ENCODE peak calls at places on chromosomes 12 and 14, in ten cellular contexts. B, H, A, W, I, V, T, M, Y and F are unnamed samples.

GRCh38 chr12:65824314-65824563 is at the start of gene HMGA2:
- DNase-seq in B (peak), H (no peak), A (no peak), W (no peak), I (no peak), V (peak), T (peak), M (no peak), Y (peak), F (peak)

GRCh38 chr12:80282761-80283160 is 161.3 kb upstream of the PTPRQ start:
- DNase-seq in B (peak), H (no peak), A (no peak), W (no peak), I (no peak), V (no peak), T (no peak), M (no peak), Y (peak), F (no peak)

GRCh38 chr14:52279405-52279804 is 11.9 kb downstream of the PTGDR start:
- DNase-seq in B (peak), H (no peak), A (no peak), W (peak), I (no peak), V (no peak), T (no peak), M (no peak), Y (peak), F (no peak)

GRCh38 chr12:115088328-115088994 is 404.5 kb upstream of the TBX3 start:
- DNase-seq in B (peak), H (no peak), A (no peak), W (no peak), I (no peak), V (no peak), T (no peak), M (peak), Y (no peak), F (peak)

GRCh38 chr12:122036153-122036552 is 14.5 kb downstream of the BCL7A start:
- DNase-seq in B (no peak), H (no peak), A (no peak), W (no peak), I (no peak), V (no peak), T (no peak), M (no peak), Y (no peak), F (no peak)

GRCh38 chr12:64825143-64826011 is 930 bp downstream of the TBC1D30 start:
- DNase-seq in B (no peak), H (peak), A (no peak), W (no peak), I (no peak), V (no peak), T (peak), M (no peak), Y (no peak), F (no peak)

GRCh38 chr12:32053881-32054624 is 52.6 kb upstream of the BICD1 start:
- DNase-seq in B (no peak), H (no peak), A (no peak), W (peak), I (no peak), V (no peak), T (no peak), M (no peak), Y (no peak), F (no peak)

GRCh38 chr12:46222642-46223041 is 46.2 kb downstream of the SLC38A1 start:
- DNase-seq in B (no peak), H (no peak), A (no peak), W (no peak), I (no peak), V (no peak), T (no peak), M (no peak), Y (no peak), F (no peak)

GRCh38 chr12:106919910-106920544 is 35.7 kb upstream of the TMEM263 start:
- DNase-seq in B (peak), H (peak), A (no peak), W (peak), I (peak), V (peak), T (peak), M (no peak), Y (peak), F (no peak)

GRCh38 chr14:56874375-56874774 is 64.1 kb upstream of the OTX2 start:
- DNase-seq in B (no peak), H (peak), A (no peak), W (no peak), I (no peak), V (no peak), T (peak), M (no peak), Y (no peak), F (peak)

GRCh38 chr12:2346405-2346804 is 293.6 kb downstream of the CACNA1C start:
- DNase-seq in B (no peak), H (no peak), A (no peak), W (no peak), I (no peak), V (no peak), T (no peak), M (no peak), Y (no peak), F (no peak)

GRCh38 chr12:11623382-11623781 is 26.1 kb upstream of the ETV6 start:
- DNase-seq in B (no peak), H (no peak), A (no peak), W (no peak), I (no peak), V (no peak), T (no peak), M (no peak), Y (no peak), F (no peak)

GRCh38 chr14:59424707-59425106 is 40.5 kb downstream of the GPR135 start:
- DNase-seq in B (no peak), H (no peak), A (no peak), W (no peak), I (no peak), V (no peak), T (no peak), M (peak), Y (peak), F (no peak)

GRCh38 chr12:11965258-11965910 is 105.4 kb upstream of the BCL2L14 start:
- DNase-seq in B (no peak), H (no peak), A (no peak), W (no peak), I (no peak), V (no peak), T (no peak), M (no peak), Y (no peak), F (no peak)

GRCh38 chr12:15956413-15957185 is 45.5 kb downstream of the DERA start:
- DNase-seq in B (no peak), H (no peak), A (no peak), W (no peak), I (no peak), V (no peak), T (no peak), M (peak), Y (no peak), F (peak)

GRCh38 chr14:106372870-106373657 is 846.7 kb downstream of the TMEM121 start:
- DNase-seq in B (no peak), H (peak), A (peak), W (no peak), I (peak), V (no peak), T (peak), M (peak), Y (peak), F (peak)

GRCh38 chr14:90839889-90840266 is 23.6 kb upstream of the TTC7B start:
- DNase-seq in B (no peak), H (no peak), A (no peak), W (no peak), I (no peak), V (no peak), T (no peak), M (no peak), Y (no peak), F (no peak)

GRCh38 chr14:68682166-68683103 is 110.4 kb downstream of the ZFP36L1 start:
- DNase-seq in B (peak), H (no peak), A (no peak), W (peak), I (peak), V (peak), T (peak), M (peak), Y (peak), F (no peak)

GRCh38 chr12:76611533-76611932 is 52.0 kb upstream of the OSBPL8 start:
- DNase-seq in B (peak), H (no peak), A (no peak), W (peak), I (no peak), V (peak), T (no peak), M (no peak), Y (peak), F (no peak)

GRCh38 chr12:12606793-12607589 is 4.7 kb upstream of the CREBL2 start:
- DNase-seq in B (peak), H (no peak), A (no peak), W (peak), I (no peak), V (no peak), T (no peak), M (no peak), Y (peak), F (no peak)